ENCODE peak calls at places on chromosomes 1 and 21, in ten cellular contexts. R is mammary epithelial cell; V is hypothalamus; L is naive B cell; T is kidney glomerular epithelial cell; A is AG08396; P is stimulated activated CD4-positive, alpha-beta T cell treated with anti-CD3 and anti-CD28 coated beads, Interleukin-2, amount 100 ng/mL, for 48 hours; Y is HEK293T; K is IMR-90; C is naive thymus-derived CD8-positive, alpha-beta T cell. D is an unnamed sample.

GRCh38 chr1:109881906-109882287 is 28.8 kb upstream of the CSF1 start:
- DNase-seq in R (no peak), V (no peak), L (no peak), T (no peak), A (no peak), P (no peak), Y (no peak), K (no peak), C (no peak), D (no peak)

GRCh38 chr1:115166531-115167091 is 77.3 kb upstream of the TSPAN2 start:
- DNase-seq in R (peak; percentile 59), V (no peak), L (no peak), T (no peak), A (no peak), P (no peak), Y (no peak), K (peak; percentile 70), C (no peak), D (peak; percentile 68)

GRCh38 chr1:89737985-89738510 is 82.8 kb upstream of the LRRC8D start:
- DNase-seq in R (no peak), V (no peak), L (no peak), T (no peak), A (no peak), P (no peak), Y (no peak), K (peak; percentile 46), C (no peak), D (no peak)

GRCh38 chr1:5725406-5725805 is 266.8 kb downstream of the NPHP4 start:
- DNase-seq in R (no peak), V (no peak), L (no peak), T (no peak), A (no peak), P (no peak), Y (no peak), K (no peak), C (no peak), D (no peak)

GRCh38 chr1:25643962-25644361 is 27.4 kb downstream of the MAN1C1 start:
- DNase-seq in R (no peak), V (no peak), L (no peak), T (no peak), A (no peak), P (no peak), Y (peak; percentile 1), K (no peak), C (no peak), D (no peak)

GRCh38 chr1:117312453-117313138 is 54.7 kb upstream of the MAN1A2 start:
- DNase-seq in R (peak; percentile 37), V (no peak), L (peak; percentile 1), T (peak; percentile 12), A (peak; percentile 71), P (no peak), Y (peak; percentile 68), K (peak; percentile 83), C (no peak), D (peak; percentile 57)

GRCh38 chr1:213687802-213688201 is 300.0 kb upstream of the PROX1 start:
- DNase-seq in R (no peak), V (no peak), L (no peak), T (no peak), A (no peak), P (no peak), Y (no peak), K (no peak), C (no peak), D (no peak)

GRCh38 chr1:224922404-224923164 is 6.9 kb upstream of the DNAH14 start:
- DNase-seq in R (peak; percentile 39), V (no peak), L (no peak), T (peak; percentile 78), A (peak; percentile 52), P (no peak), Y (peak; percentile 80), K (peak; percentile 39), C (no peak), D (peak; percentile 31)

GRCh38 chr1:225508538-225509375 is 80.9 kb upstream of the LBR start:
- DNase-seq in R (peak; percentile 95), V (no peak), L (no peak), T (peak; percentile 98), A (peak; percentile 80), P (no peak), Y (peak; percentile 53), K (peak; percentile 99), C (no peak), D (peak; percentile 96)

GRCh38 chr1:230760360-230760827 is 13.2 kb downstream of the CAPN9 start:
- DNase-seq in R (no peak), V (no peak), L (no peak), T (no peak), A (no peak), P (no peak), Y (no peak), K (no peak), C (no peak), D (no peak)

GRCh38 chr1:172607145-172607544 is 51.8 kb upstream of the FASLG start:
- DNase-seq in R (peak; percentile 26), V (no peak), L (no peak), T (no peak), A (no peak), P (no peak), Y (no peak), K (no peak), C (no peak), D (no peak)

GRCh38 chr1:162732566-162733335 is 57.8 kb upstream of the HSD17B7 start:
- DNase-seq in R (no peak), V (no peak), L (no peak), T (no peak), A (no peak), P (no peak), Y (no peak), K (no peak), C (no peak), D (no peak)

GRCh38 chr1:22767862-22768261 is 57.2 kb downstream of the EPHB2 start:
- DNase-seq in R (no peak), V (no peak), L (no peak), T (no peak), A (no peak), P (no peak), Y (no peak), K (no peak), C (no peak), D (no peak)

GRCh38 chr1:154342836-154343472 is 17.6 kb downstream of the ATP8B2 start:
- DNase-seq in R (no peak), V (no peak), L (no peak), T (no peak), A (no peak), P (peak; percentile 55), Y (no peak), K (no peak), C (peak; percentile 69), D (no peak)

GRCh38 chr1:156797212-156797871 is 19.3 kb downstream of the SH2D2A start:
- DNase-seq in R (peak; percentile 47), V (no peak), L (peak; percentile 25), T (peak; percentile 44), A (no peak), P (peak; percentile 46), Y (peak; percentile 68), K (peak; percentile 64), C (peak; percentile 34), D (peak; percentile 50)

GRCh38 chr21:46157396-46157986 is 2.1 kb upstream of the FTCD start:
- DNase-seq in R (no peak), V (no peak), L (no peak), T (no peak), A (no peak), P (no peak), Y (no peak), K (no peak), C (no peak), D (no peak)

GRCh38 chr21:26093094-26093493 is 77.5 kb downstream of the APP start:
- DNase-seq in R (peak; percentile 57), V (no peak), L (no peak), T (no peak), A (peak; percentile 27), P (no peak), Y (peak; percentile 56), K (peak; percentile 65), C (no peak), D (peak; percentile 64)

GRCh38 chr1:211377539-211378461 is 51.2 kb downstream of the TRAF5 start:
- DNase-seq in R (no peak), V (no peak), L (no peak), T (no peak), A (no peak), P (no peak), Y (no peak), K (no peak), C (no peak), D (no peak)

GRCh38 chr1:156525856-156526479 is 25.4 kb upstream of the MEF2D start:
- DNase-seq in R (no peak), V (no peak), L (no peak), T (no peak), A (no peak), P (no peak), Y (no peak), K (no peak), C (no peak), D (no peak)

GRCh38 chr1:244046907-244047738 is 4.0 kb upstream of the ZBTB18 start:
- DNase-seq in R (peak; percentile 8), V (no peak), L (no peak), T (peak; percentile 45), A (no peak), P (no peak), Y (no peak), K (peak; percentile 31), C (no peak), D (peak; percentile 39)

GRCh38 chr1:10794724-10795304 is 1.6 kb downstream of the CASZ1 start:
- DNase-seq in R (peak; percentile 30), V (no peak), L (no peak), T (peak; percentile 26), A (peak; percentile 32), P (no peak), Y (no peak), K (no peak), C (no peak), D (no peak)

GRCh38 chr1:208741296-208741695 is 497.1 kb upstream of the PLXNA2 start:
- DNase-seq in R (peak; percentile 4), V (no peak), L (no peak), T (no peak), A (no peak), P (no peak), Y (no peak), K (no peak), C (no peak), D (peak; percentile 33)

GRCh38 chr21:42560517-42561179 is 47.0 kb downstream of the SLC37A1 start:
- DNase-seq in R (no peak), V (no peak), L (no peak), T (no peak), A (no peak), P (no peak), Y (no peak), K (no peak), C (no peak), D (no peak)

GRCh38 chr1:8350914-8351684 is 33.2 kb downstream of the SLC45A1 start:
- DNase-seq in R (no peak), V (no peak), L (no peak), T (no peak), A (no peak), P (no peak), Y (no peak), K (no peak), C (no peak), D (no peak)

GRCh38 chr1:204258213-204259115 is 44.7 kb upstream of the GOLT1A start:
- DNase-seq in R (peak; percentile 15), V (peak; percentile 24), L (no peak), T (peak; percentile 18), A (peak; percentile 86), P (peak; percentile 32), Y (peak; percentile 92), K (peak; percentile 63), C (no peak), D (peak; percentile 66)

GRCh38 chr1:222935239-222935900 is 120.5 kb downstream of the DISP1 start:
- DNase-seq in R (no peak), V (no peak), L (no peak), T (no peak), A (no peak), P (no peak), Y (no peak), K (no peak), C (no peak), D (no peak)

GRCh38 chr1:46520063-46520911 is 30.7 kb downstream of the DMBX1 start:
- DNase-seq in R (peak; percentile 68), V (no peak), L (no peak), T (peak; percentile 95), A (peak; percentile 91), P (no peak), Y (no peak), K (peak; percentile 75), C (no peak), D (peak; percentile 74)

GRCh38 chr1:35935989-35936388 is 5.1 kb downstream of the AGO3 start:
- DNase-seq in R (no peak), V (no peak), L (no peak), T (no peak), A (no peak), P (no peak), Y (no peak), K (no peak), C (no peak), D (no peak)